ENCODE peak calls at places on chromosomes 4 and X, in six cellular contexts. One of them, this sample, is unnamed.

GRCh38 chr4:161254375-161254774 is 909.4 kb downstream of the FSTL5 start:
- DNase-seq in SK-N-SH: no peak
- DNase-seq in H1: no peak
- DNase-seq in GM12878: no peak
- DNase-seq in HepG2: no peak
- DNase-seq in K562: no peak
- DNase-seq in this sample: no peak

GRCh38 chr4:66577922-66578321 is 907.6 kb upstream of the EPHA5 start:
- DNase-seq in GM12878: no peak
- DNase-seq in HepG2: no peak
- DNase-seq in H1: no peak
- DNase-seq in K562: no peak
- DNase-seq in SK-N-SH: no peak
- DNase-seq in this sample: no peak

GRCh38 chrX:130118941-130119640 is 8.8 kb upstream of the ELF4 start:
- DNase-seq in SK-N-SH: no peak
- DNase-seq in HepG2: no peak
- DNase-seq in GM12878: no peak
- DNase-seq in K562: no peak
- DNase-seq in H1: no peak
- DNase-seq in this sample: no peak

GRCh38 chrX:49278081-49278480 is 8.5 kb downstream of the PPP1R3F start:
- DNase-seq in GM12878: no peak
- DNase-seq in K562: no peak
- DNase-seq in SK-N-SH: no peak
- DNase-seq in H1: no peak
- DNase-seq in HepG2: no peak
- DNase-seq in this sample: no peak

GRCh38 chr4:74544655-74545361 is 99.9 kb downstream of the AREG start:
- DNase-seq in GM12878: no peak
- DNase-seq in H1: no peak
- DNase-seq in SK-N-SH: no peak
- DNase-seq in HepG2: peak; percentile 24
- DNase-seq in K562: no peak
- DNase-seq in this sample: no peak

GRCh38 chr4:100340534-100341364 is 150.5 kb upstream of the DDIT4L start:
- DNase-seq in H1: no peak
- DNase-seq in HepG2: no peak
- DNase-seq in GM12878: no peak
- DNase-seq in SK-N-SH: no peak
- DNase-seq in K562: no peak
- DNase-seq in this sample: peak; percentile 28

GRCh38 chr4:132123870-132124623 is 1025.0 kb upstream of the PCDH10 start:
- DNase-seq in K562: peak; percentile 7
- DNase-seq in H1: peak; percentile 47
- DNase-seq in GM12878: peak; percentile 25
- DNase-seq in HepG2: no peak
- DNase-seq in SK-N-SH: no peak
- DNase-seq in this sample: no peak

GRCh38 chr4:68079918-68080317 is 49.8 kb downstream of the TMPRSS11F start:
- DNase-seq in SK-N-SH: no peak
- DNase-seq in GM12878: no peak
- DNase-seq in HepG2: no peak
- DNase-seq in K562: no peak
- DNase-seq in H1: no peak
- DNase-seq in this sample: no peak

GRCh38 chrX:78573630-78574029 is 85.5 kb downstream of the RTL3 start:
- DNase-seq in GM12878: no peak
- DNase-seq in K562: no peak
- DNase-seq in SK-N-SH: no peak
- DNase-seq in H1: no peak
- DNase-seq in HepG2: no peak
- DNase-seq in this sample: no peak

GRCh38 chrX:24144528-24144927 is 5.0 kb upstream of the ZFX start:
- DNase-seq in SK-N-SH: no peak
- DNase-seq in H1: no peak
- DNase-seq in K562: no peak
- DNase-seq in GM12878: no peak
- DNase-seq in HepG2: no peak
- DNase-seq in this sample: no peak

GRCh38 chrX:109684136-109684535 is 48.9 kb downstream of the ACSL4 start:
- DNase-seq in HepG2: no peak
- DNase-seq in K562: no peak
- DNase-seq in H1: no peak
- DNase-seq in GM12878: no peak
- DNase-seq in SK-N-SH: no peak
- DNase-seq in this sample: no peak

GRCh38 chr4:19372365-19372764 is 879.3 kb upstream of the SLIT2 start:
- DNase-seq in K562: no peak
- DNase-seq in GM12878: no peak
- DNase-seq in SK-N-SH: no peak
- DNase-seq in HepG2: no peak
- DNase-seq in H1: no peak
- DNase-seq in this sample: no peak

GRCh38 chrX:20046270-20046669 is 55.4 kb upstream of the BCLAF3 start:
- DNase-seq in H1: no peak
- DNase-seq in HepG2: no peak
- DNase-seq in GM12878: no peak
- DNase-seq in K562: no peak
- DNase-seq in SK-N-SH: no peak
- DNase-seq in this sample: no peak

GRCh38 chrX:13386092-13386491 is 66.2 kb upstream of the ATXN3L start:
- DNase-seq in H1: no peak
- DNase-seq in K562: no peak
- DNase-seq in HepG2: no peak
- DNase-seq in GM12878: no peak
- DNase-seq in SK-N-SH: no peak
- DNase-seq in this sample: no peak

GRCh38 chrX:38117485-38117884 is 103.2 kb downstream of the SRPX start:
- DNase-seq in SK-N-SH: no peak
- DNase-seq in H1: no peak
- DNase-seq in GM12878: no peak
- DNase-seq in K562: no peak
- DNase-seq in HepG2: no peak
- DNase-seq in this sample: no peak

GRCh38 chr4:126386512-126386911 is 1071.8 kb downstream of the FAT4 start:
- DNase-seq in H1: no peak
- DNase-seq in HepG2: no peak
- DNase-seq in SK-N-SH: no peak
- DNase-seq in K562: no peak
- DNase-seq in GM12878: no peak
- DNase-seq in this sample: no peak

GRCh38 chr4:176053785-176054184 is 11.9 kb upstream of the WDR17 start:
- DNase-seq in GM12878: no peak
- DNase-seq in H1: no peak
- DNase-seq in HepG2: no peak
- DNase-seq in K562: no peak
- DNase-seq in SK-N-SH: no peak
- DNase-seq in this sample: no peak

GRCh38 chrX:252421-253291 is 28.5 kb upstream of the PLCXD1 start:
- DNase-seq in GM12878: no peak
- DNase-seq in HepG2: no peak
- DNase-seq in K562: no peak
- DNase-seq in H1: no peak
- DNase-seq in SK-N-SH: no peak
- DNase-seq in this sample: no peak

GRCh38 chr4:142961866-142962265 is 115.8 kb upstream of the INPP4B start:
- DNase-seq in K562: no peak
- DNase-seq in GM12878: no peak
- DNase-seq in HepG2: no peak
- DNase-seq in H1: no peak
- DNase-seq in SK-N-SH: no peak
- DNase-seq in this sample: peak; percentile 63

GRCh38 chr4:24988776-24989175 is 42.0 kb downstream of the LGI2 start:
- DNase-seq in H1: peak; percentile 65
- DNase-seq in SK-N-SH: no peak
- DNase-seq in GM12878: no peak
- DNase-seq in K562: peak; percentile 27
- DNase-seq in HepG2: peak; percentile 13
- DNase-seq in this sample: no peak

GRCh38 chr4:25031077-25031606 is 396 bp upstream of the LGI2 start:
- DNase-seq in HepG2: no peak
- DNase-seq in K562: no peak
- DNase-seq in SK-N-SH: peak; percentile 56
- DNase-seq in GM12878: no peak
- DNase-seq in H1: peak; percentile 78
- DNase-seq in this sample: no peak

GRCh38 chrX:44060221-44060620 is 87.0 kb upstream of the NDP start:
- DNase-seq in HepG2: no peak
- DNase-seq in K562: no peak
- DNase-seq in SK-N-SH: no peak
- DNase-seq in H1: no peak
- DNase-seq in GM12878: no peak
- DNase-seq in this sample: no peak

GRCh38 chr4:123025398-123025797 is 103.0 kb upstream of the NUDT6 start:
- DNase-seq in H1: no peak
- DNase-seq in K562: no peak
- DNase-seq in GM12878: no peak
- DNase-seq in HepG2: no peak
- DNase-seq in SK-N-SH: no peak
- DNase-seq in this sample: no peak

GRCh38 chr4:172997851-172998250 is 170.8 kb upstream of the GALNT7 start:
- DNase-seq in HepG2: no peak
- DNase-seq in K562: no peak
- DNase-seq in H1: no peak
- DNase-seq in SK-N-SH: no peak
- DNase-seq in GM12878: no peak
- DNase-seq in this sample: no peak

GRCh38 chrX:9737363-9737762 is 28.3 kb downstream of the GPR143 start:
- DNase-seq in H1: no peak
- DNase-seq in SK-N-SH: no peak
- DNase-seq in K562: no peak
- DNase-seq in HepG2: no peak
- DNase-seq in GM12878: no peak
- DNase-seq in this sample: no peak

GRCh38 chrX:9847071-9847470 is 60.8 kb downstream of the SHROOM2 start:
- DNase-seq in HepG2: peak; percentile 74
- DNase-seq in SK-N-SH: no peak
- DNase-seq in H1: no peak
- DNase-seq in GM12878: no peak
- DNase-seq in K562: no peak
- DNase-seq in this sample: no peak

GRCh38 chr4:158250321-158250720 is 40.0 kb downstream of the TMEM144 start:
- DNase-seq in K562: no peak
- DNase-seq in GM12878: no peak
- DNase-seq in H1: no peak
- DNase-seq in HepG2: no peak
- DNase-seq in SK-N-SH: no peak
- DNase-seq in this sample: peak; percentile 13

GRCh38 chrX:136452614-136453013 is 35.1 kb upstream of the BRS3 start:
- DNase-seq in SK-N-SH: no peak
- DNase-seq in K562: no peak
- DNase-seq in GM12878: no peak
- DNase-seq in H1: no peak
- DNase-seq in HepG2: no peak
- DNase-seq in this sample: no peak

DNA sequence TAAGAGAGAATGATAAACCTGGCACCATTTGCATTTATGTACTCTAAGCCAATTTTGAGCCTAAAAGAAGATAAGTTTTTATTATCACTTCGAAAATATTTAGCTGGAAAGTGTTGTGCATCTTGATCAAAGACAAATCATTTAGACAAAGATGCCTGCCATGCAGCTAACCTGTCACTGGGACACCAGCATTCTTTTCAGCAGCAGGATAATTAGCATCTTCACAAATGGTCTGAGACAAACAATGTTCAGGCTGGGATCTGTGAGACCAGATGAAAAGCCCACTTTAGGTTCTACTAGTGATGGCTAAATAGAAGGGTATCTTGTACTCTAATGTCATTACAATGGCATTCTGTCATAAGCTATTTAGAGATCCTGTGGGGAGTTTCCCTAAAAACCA is 7.1 kb downstream of the PRDM8 start:
- DNase-seq in H1: no peak
- DNase-seq in HepG2: no peak
- DNase-seq in GM12878: no peak
- DNase-seq in K562: no peak
- DNase-seq in SK-N-SH: no peak
- DNase-seq in this sample: no peak
- TF ChIP-seq GABPA in H1: no peak
- TF ChIP-seq GABPA in HepG2: no peak
- TF ChIP-seq GABPA in GM12878: no peak
- TF ChIP-seq GABPA in K562: no peak
- TF ChIP-seq GABPA in SK-N-SH: no peak
- TF ChIP-seq GABPA in this sample: no peak

GRCh38 chr4:76473186-76473585 is 38.2 kb downstream of the SHROOM3 start:
- DNase-seq in HepG2: no peak
- DNase-seq in SK-N-SH: no peak
- DNase-seq in H1: no peak
- DNase-seq in K562: no peak
- DNase-seq in GM12878: no peak
- DNase-seq in this sample: no peak

GRCh38 chr4:76470064-76470463 is 35.0 kb downstream of the SHROOM3 start:
- DNase-seq in K562: no peak
- DNase-seq in SK-N-SH: no peak
- DNase-seq in HepG2: no peak
- DNase-seq in GM12878: no peak
- DNase-seq in H1: no peak
- DNase-seq in this sample: no peak
- TF ChIP-seq GABPA in K562: no peak
- TF ChIP-seq GABPA in SK-N-SH: no peak
- TF ChIP-seq GABPA in HepG2: no peak
- TF ChIP-seq GABPA in GM12878: no peak
- TF ChIP-seq GABPA in H1: no peak
- TF ChIP-seq GABPA in this sample: no peak

DNA sequence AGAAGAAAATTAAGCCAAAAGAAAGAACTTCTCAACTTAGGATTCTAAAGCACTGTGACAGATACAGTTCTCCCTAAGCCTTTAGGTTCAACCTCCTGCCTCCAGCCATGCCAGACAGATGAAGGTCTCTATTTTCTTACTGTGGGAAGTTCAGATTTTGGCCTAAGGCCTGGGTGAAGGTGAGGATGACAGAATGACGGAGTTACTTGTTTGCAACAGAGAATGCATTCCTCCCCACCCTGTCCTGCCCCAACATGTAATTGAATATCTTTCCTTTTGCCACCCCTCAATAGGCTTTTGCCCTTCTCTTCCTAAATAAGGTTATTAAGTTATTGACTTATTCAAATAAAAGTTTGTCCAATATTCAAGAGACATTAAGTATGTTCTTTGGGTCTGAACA is 25.6 kb downstream of the SLC16A2 start:
- DNase-seq in H1: no peak
- DNase-seq in K562: no peak
- DNase-seq in HepG2: no peak
- DNase-seq in GM12878: no peak
- DNase-seq in SK-N-SH: no peak
- DNase-seq in this sample: no peak
- TF ChIP-seq GABPA in H1: no peak
- TF ChIP-seq GABPA in K562: no peak
- TF ChIP-seq GABPA in HepG2: no peak
- TF ChIP-seq GABPA in GM12878: no peak
- TF ChIP-seq GABPA in SK-N-SH: no peak
- TF ChIP-seq GABPA in this sample: no peak

DNA sequence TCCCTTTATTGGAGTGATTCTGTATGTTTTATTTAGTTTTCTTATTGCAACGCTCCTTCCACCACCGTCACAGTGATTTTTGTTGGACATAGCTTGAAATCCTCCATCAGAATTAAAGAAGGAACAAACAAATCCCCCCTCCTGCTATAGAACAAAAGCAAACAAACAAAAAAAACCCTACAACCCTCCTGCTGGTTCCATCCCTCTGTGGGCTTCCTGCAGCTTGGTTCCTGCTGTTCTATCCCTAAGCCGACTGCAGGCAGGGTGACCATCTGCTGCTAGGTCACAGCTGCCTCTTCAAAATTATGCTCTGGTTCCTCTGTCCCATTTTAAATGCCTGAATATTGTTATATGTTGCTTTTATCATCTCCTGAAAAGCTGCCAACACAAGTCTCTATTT is 116.8 kb upstream of the AGA start:
- DNase-seq in HepG2: no peak
- DNase-seq in K562: no peak
- DNase-seq in H1: no peak
- DNase-seq in GM12878: no peak
- DNase-seq in SK-N-SH: no peak
- DNase-seq in this sample: no peak
- TF ChIP-seq GABPA in HepG2: no peak
- TF ChIP-seq GABPA in K562: no peak
- TF ChIP-seq GABPA in H1: no peak
- TF ChIP-seq GABPA in GM12878: no peak
- TF ChIP-seq GABPA in SK-N-SH: no peak
- TF ChIP-seq GABPA in this sample: no peak